ENCODE peak calls at places on chromosomes 6 and 20, in six cellular contexts. C, H, N, Q, K and O are unnamed samples.

GRCh38 chr20:22389836-22390542 is 194.4 kb downstream of the FOXA2 start:
- DNase-seq in C (peak), H (no peak), N (peak), Q (no peak), K (no peak), O (no peak)

GRCh38 chr6:166989427-166990034 is 9.7 kb upstream of the CEP43 start:
- DNase-seq in C (peak), H (no peak), N (peak), Q (no peak), K (peak), O (no peak)

GRCh38 chr6:40425192-40425919 is 161.8 kb downstream of the LRFN2 start:
- DNase-seq in C (no peak), H (no peak), N (no peak), Q (no peak), K (peak), O (no peak)

GRCh38 chr6:15061908-15062307 is 184.0 kb upstream of the JARID2 start:
- DNase-seq in C (no peak), H (no peak), N (no peak), Q (no peak), K (no peak), O (no peak)

GRCh38 chr20:42530855-42531674 is 658.6 kb downstream of the PTPRT start:
- DNase-seq in C (peak), H (no peak), N (peak), Q (no peak), K (peak), O (no peak)

GRCh38 chr20:41696428-41696827 is 78.3 kb upstream of the CHD6 start:
- DNase-seq in C (peak), H (no peak), N (no peak), Q (no peak), K (no peak), O (no peak)

GRCh38 chr20:16007978-16008377 is 565.3 kb downstream of the KIF16B start:
- DNase-seq in C (no peak), H (no peak), N (no peak), Q (no peak), K (no peak), O (no peak)

GRCh38 chr6:167098825-167099225 is 24.1 kb upstream of the CCR6 start:
- DNase-seq in C (no peak), H (no peak), N (no peak), Q (peak), K (no peak), O (no peak)

GRCh38 chr20:35773154-35773751 is 1.4 kb downstream of the PHF20 start:
- DNase-seq in C (peak), H (no peak), N (no peak), Q (peak), K (no peak), O (peak)

GRCh38 chr20:51481311-51481997 is 61.1 kb downstream of the NFATC2 start:
- DNase-seq in C (no peak), H (no peak), N (no peak), Q (no peak), K (no peak), O (no peak)

GRCh38 chr20:38771621-38772020 is 23.4 kb downstream of the ACTR5 start:
- DNase-seq in C (no peak), H (no peak), N (no peak), Q (no peak), K (no peak), O (no peak)

GRCh38 chr20:1761116-1761515 is 103.5 kb upstream of the SIRPG start:
- DNase-seq in C (no peak), H (no peak), N (no peak), Q (no peak), K (no peak), O (no peak)

GRCh38 chr6:169243154-169243553 is 10.5 kb downstream of the THBS2 start:
- DNase-seq in C (no peak), H (no peak), N (no peak), Q (no peak), K (no peak), O (no peak)

DNA sequence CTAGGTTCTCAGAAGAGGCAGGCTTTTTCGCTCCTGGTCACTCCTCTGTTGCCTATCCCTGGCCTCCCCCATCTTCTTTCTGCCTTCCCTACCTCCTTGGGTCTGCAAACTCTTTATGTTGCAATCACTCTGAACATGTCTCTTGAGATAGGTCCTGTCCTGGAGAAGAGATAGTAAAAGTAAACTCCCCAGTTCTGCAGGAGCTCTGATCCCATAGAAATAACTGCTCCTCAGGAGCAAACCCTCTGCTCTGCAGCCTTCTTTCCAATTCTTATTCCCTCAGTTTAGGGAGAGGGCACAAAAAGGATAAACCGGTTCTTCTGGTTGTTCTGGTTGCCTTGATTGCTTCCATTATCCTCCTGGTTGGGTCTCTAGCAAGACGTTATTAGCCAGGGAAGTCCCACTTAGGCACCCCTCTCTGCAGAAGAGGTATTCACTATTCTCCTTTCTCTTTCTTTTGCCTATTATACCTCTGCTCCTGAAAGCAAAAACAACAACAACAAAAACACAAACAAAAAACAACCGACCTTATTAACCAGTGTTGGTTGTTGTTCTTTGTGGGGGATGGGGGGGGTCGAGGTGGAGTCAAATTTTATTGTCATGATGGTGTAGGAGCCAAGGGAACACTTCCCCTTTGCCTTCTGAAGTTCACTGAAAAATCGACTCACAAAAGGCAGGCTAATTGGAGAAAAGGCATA is 973 bp downstream of the TRIM38 start:
- DNase-seq in C (peak), H (peak), N (no peak), Q (no peak), K (no peak), O (peak)
- TF ChIP-seq GABPA in C (no peak), H (no peak), N (no peak), Q (no peak), K (no peak), O (no peak)

GRCh38 chr20:10984899-10985298 is 311.1 kb upstream of the JAG1 start:
- DNase-seq in C (no peak), H (no peak), N (no peak), Q (no peak), K (no peak), O (no peak)
- TF ChIP-seq GABPA in C (no peak), H (no peak), N (no peak), Q (no peak), K (no peak), O (no peak)

GRCh38 chr6:29943053-29943966 is 978 bp downstream of the HLA-A start:
- DNase-seq in C (no peak), H (no peak), N (no peak), Q (no peak), K (peak), O (no peak)

GRCh38 chr6:29941006-29941405 is 1.3 kb upstream of the HLA-A start:
- DNase-seq in C (no peak), H (no peak), N (no peak), Q (no peak), K (no peak), O (no peak)

GRCh38 chr6:29941476-29941875 is 856 bp upstream of the HLA-A start:
- DNase-seq in C (no peak), H (no peak), N (no peak), Q (no peak), K (no peak), O (peak)

GRCh38 chr6:29941916-29942274 is 437 bp upstream of the HLA-A start:
- DNase-seq in C (no peak), H (no peak), N (no peak), Q (no peak), K (peak), O (no peak)

DNA sequence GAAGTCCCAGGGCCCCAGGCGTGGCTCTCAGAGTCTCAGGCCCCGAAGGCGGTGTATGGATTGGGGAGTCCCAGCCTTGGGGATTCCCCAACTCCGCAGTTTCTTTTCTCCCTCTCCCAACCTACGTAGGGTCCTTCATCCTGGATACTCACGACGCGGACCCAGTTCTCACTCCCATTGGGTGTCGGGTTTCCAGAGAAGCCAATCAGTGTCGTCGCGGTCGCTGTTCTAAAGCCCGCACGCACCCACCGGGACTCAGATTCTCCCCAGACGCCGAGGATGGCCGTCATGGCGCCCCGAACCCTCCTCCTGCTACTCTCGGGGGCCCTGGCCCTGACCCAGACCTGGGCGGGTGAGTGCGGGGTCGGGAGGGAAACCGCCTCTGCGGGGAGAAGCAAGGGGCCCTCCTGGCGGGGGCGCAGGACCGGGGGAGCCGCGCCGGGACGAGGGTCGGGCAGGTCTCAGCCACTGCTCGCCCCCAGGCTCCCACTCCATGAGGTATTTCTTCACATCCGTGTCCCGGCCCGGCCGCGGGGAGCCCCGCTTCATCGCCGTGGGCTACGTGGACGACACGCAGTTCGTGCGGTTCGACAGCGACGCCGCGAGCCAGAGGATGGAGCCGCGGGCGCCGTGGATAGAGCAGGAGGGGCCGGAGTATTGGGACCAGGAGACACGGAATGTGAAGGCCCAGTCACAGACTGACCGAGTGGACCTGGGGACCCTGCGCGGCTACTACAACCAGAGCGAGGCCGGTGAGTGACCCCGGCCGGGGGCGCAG is at the start of gene HLA-A:
- DNase-seq in C (no peak), H (peak), N (peak), Q (peak), K (peak), O (peak)
- TF ChIP-seq GABPA in C (no peak), H (no peak), N (no peak), Q (no peak), K (no peak), O (no peak)

GRCh38 chr6:145071836-145072235 is 663.5 kb downstream of the EPM2A start:
- DNase-seq in C (no peak), H (no peak), N (no peak), Q (no peak), K (no peak), O (no peak)
- TF ChIP-seq GABPA in C (no peak), H (no peak), N (no peak), Q (no peak), K (no peak), O (no peak)

GRCh38 chr6:131532476-131533108 is 40.4 kb upstream of the ARG1 start:
- DNase-seq in C (no peak), H (no peak), N (no peak), Q (peak), K (no peak), O (no peak)
- TF ChIP-seq GABPA in C (no peak), H (no peak), N (no peak), Q (no peak), K (no peak), O (no peak)

GRCh38 chr20:48684501-48685041 is 143.2 kb downstream of the PREX1 start:
- DNase-seq in C (no peak), H (no peak), N (no peak), Q (no peak), K (no peak), O (no peak)
- TF ChIP-seq GABPA in C (no peak), H (no peak), N (no peak), Q (no peak), K (no peak), O (no peak)